ENCODE peak calls at places on chromosomes 4 and X, in five cellular contexts. C is A549, G is tibial nerve, I is endothelial cell of umbilical vein, K is prostate gland. T is an unnamed sample.
A peak's percentile ranks its signal among the peaks of the same experiment; 100 is the strongest.

GRCh38 chr4:85147481-85148076 is 181.1 kb upstream of the WDFY3 start:
- DNase-seq in I (peak; percentile 66), G (peak; percentile 47), C (peak; percentile 66), K (peak; percentile 31), T (peak; percentile 2)

GRCh38 chr4:7194251-7195137 is 2.2 kb downstream of the SORCS2 start:
- DNase-seq in K (no peak), I (no peak), C (peak; percentile 55), G (peak; percentile 36), T (no peak)

GRCh38 chrX:53714580-53715335 is 28.2 kb upstream of the HUWE1 start:
- DNase-seq in G (no peak), I (peak; percentile 8), C (no peak), K (peak; percentile 62), T (no peak)

GRCh38 chr4:56626963-56627362 is 54.1 kb downstream of the HOPX start:
- DNase-seq in K (no peak), I (peak; percentile 4), C (no peak), G (no peak), T (no peak)

GRCh38 chrX:41734530-41734929 is 10.5 kb downstream of the GPR82 start:
- DNase-seq in G (no peak), C (peak; percentile 30), K (no peak), I (peak; percentile 3), T (no peak)

GRCh38 chr4:7557447-7557846 is 122.7 kb upstream of the PSAPL1 start:
- DNase-seq in K (no peak), I (no peak), G (no peak), C (peak; percentile 25), T (peak; percentile 82)

GRCh38 chr4:112348488-112349158 is 51.5 kb downstream of the ALPK1 start:
- DNase-seq in K (peak; percentile 69), C (peak; percentile 63), I (peak; percentile 12), G (no peak), T (peak; percentile 8)

GRCh38 chr4:173199553-173199952 is 30.9 kb downstream of the GALNT7 start:
- DNase-seq in I (no peak), C (no peak), K (no peak), G (no peak), T (no peak)

GRCh38 chrX:16559206-16559619 is 90.7 kb upstream of the S100G start:
- DNase-seq in I (no peak), G (no peak), K (no peak), C (no peak), T (no peak)

GRCh38 chrX:118976599-118977340 is 2.4 kb downstream of the LONRF3 start:
- DNase-seq in K (peak; percentile 6), I (no peak), C (peak; percentile 61), G (no peak), T (peak; percentile 76)

GRCh38 chr4:138681000-138681604 is 334.5 kb upstream of the NOCT start:
- DNase-seq in K (peak; percentile 73), C (peak; percentile 58), G (peak; percentile 72), I (peak; percentile 58), T (peak; percentile 10)

GRCh38 chr4:53654300-53654758 is 63.0 kb upstream of the LNX1 start:
- DNase-seq in K (peak; percentile 89), I (no peak), G (no peak), C (no peak), T (no peak)

GRCh38 chrX:79263550-79263949 is 103.6 kb downstream of the ITM2A start:
- DNase-seq in C (no peak), K (no peak), G (no peak), I (no peak), T (no peak)

GRCh38 chr4:174316546-174316945 is 32.8 kb downstream of the CEP44 start:
- DNase-seq in C (no peak), G (no peak), I (no peak), K (no peak), T (no peak)

GRCh38 chrX:115606861-115607260 is 45.9 kb downstream of the PLS3 start:
- DNase-seq in I (no peak), C (no peak), G (no peak), K (no peak), T (no peak)

GRCh38 chrX:104166735-104167436 is 633 bp downstream of the FAM199X start:
- DNase-seq in C (no peak), G (no peak), K (peak; percentile 5), I (no peak), T (no peak)

GRCh38 chrX:88425739-88426138 is 321.3 kb upstream of the CPXCR1 start:
- DNase-seq in I (peak; percentile 0), C (peak; percentile 0), G (no peak), K (no peak), T (no peak)

GRCh38 chr4:80989921-80990544 is 40.5 kb upstream of the BMP3 start:
- DNase-seq in K (peak; percentile 36), I (peak; percentile 57), G (no peak), C (peak; percentile 59), T (peak; percentile 4)

GRCh38 chr4:40672528-40673522 is 43.2 kb upstream of the RBM47 start:
- DNase-seq in G (no peak), I (peak; percentile 78), K (no peak), C (peak; percentile 97), T (peak; percentile 49)

GRCh38 chr4:25928956-25929336 is 14.9 kb downstream of the SMIM20 start:
- DNase-seq in C (no peak), K (no peak), I (peak; percentile 38), G (no peak), T (no peak)

DNA sequence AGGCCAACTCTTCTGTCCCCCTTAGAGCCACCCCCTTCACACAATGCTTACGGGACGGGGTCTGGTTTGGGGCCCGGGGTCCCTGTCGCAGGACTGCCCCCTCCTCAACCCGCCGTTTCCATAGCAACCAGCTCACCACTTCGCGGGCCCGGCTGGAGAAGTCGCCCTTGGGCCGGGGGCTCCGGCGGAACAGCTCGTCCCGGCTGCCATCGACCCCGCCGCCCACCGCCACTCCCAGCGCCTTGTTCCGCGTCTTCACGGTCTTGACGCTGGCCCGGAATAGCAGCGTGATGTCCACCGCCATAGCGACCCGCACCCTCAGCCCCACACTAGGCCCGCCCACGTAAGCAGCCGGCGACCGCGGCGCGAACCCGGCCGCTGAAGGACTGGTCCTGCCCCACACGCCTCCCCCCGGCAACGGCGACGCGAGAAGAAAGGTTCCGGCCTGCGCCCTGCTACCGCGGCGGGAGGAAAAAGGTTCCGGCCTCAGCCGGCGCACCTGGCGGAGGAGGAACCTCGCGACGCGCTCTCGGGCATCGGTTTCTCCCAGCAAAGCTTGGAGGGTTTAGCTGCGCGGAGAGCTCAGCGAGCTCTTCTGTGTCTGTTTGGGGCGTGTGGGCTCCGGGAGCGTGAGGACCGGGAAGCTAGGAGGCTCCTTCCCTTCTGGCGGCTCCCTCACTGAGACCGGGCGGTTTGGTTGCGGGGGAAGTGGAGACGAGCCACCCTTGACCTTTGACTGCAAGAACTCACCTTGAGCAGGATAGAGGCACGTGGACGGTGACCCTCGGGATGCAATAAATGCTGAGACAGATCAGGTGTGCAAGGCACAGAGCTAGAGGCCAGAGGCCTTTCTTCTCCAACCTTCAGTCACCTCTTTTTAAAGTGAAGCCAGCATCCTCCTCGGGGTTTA is at the start of gene STX18:
- DNase-seq in C (peak; percentile 88), K (peak; percentile 63), G (peak; percentile 41), I (peak; percentile 85), T (peak; percentile 47)
- TF ChIP-seq POLR2A in C (peak; percentile 65), K (peak; percentile 52), G (peak; percentile 30), I (peak; percentile 60), T (peak; percentile 81)

DNA sequence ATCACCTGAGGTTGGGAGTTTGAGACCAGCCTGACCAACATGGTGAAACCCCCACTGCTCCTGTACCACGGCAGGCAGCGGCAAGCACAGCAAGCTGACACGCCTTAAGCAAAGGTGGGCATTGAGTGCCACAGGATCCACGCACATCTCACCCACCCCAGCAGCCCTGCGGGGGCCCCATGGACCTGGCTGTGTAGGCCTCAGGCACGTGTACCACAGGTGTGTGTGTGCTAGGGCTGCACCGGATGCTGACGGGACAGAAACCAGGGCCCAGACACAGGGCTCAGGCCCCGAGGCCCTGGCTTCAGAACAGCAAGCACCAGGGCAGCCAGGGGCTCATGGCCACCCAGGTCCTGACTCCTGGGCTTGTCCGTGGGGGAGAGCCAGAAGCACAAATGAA is 46.8 kb downstream of the GAK start:
- DNase-seq in G (no peak), I (no peak), K (no peak), C (no peak), T (no peak)
- TF ChIP-seq POLR2A in G (no peak), I (no peak), K (no peak), C (no peak), T (no peak)

GRCh38 chrX:149539283-149540132 is 1.3 kb upstream of the EOLA1 start:
- DNase-seq in K (peak; percentile 85), I (peak; percentile 93), C (peak; percentile 93), G (peak; percentile 78), T (peak; percentile 59)
- TF ChIP-seq POLR2A in K (no peak), I (no peak), C (no peak), G (no peak), T (peak; percentile 28)

GRCh38 chrX:45715787-45716186 is 515.1 kb upstream of the DIPK2B start:
- DNase-seq in G (no peak), K (no peak), C (no peak), I (peak; percentile 53), T (no peak)
- TF ChIP-seq POLR2A in G (no peak), K (no peak), C (no peak), I (no peak), T (peak; percentile 19)

GRCh38 chrX:120361906-120362305 is at the start of gene ATP1B4:
- DNase-seq in C (no peak), G (no peak), K (no peak), I (no peak), T (no peak)

GRCh38 chrX:120358687-120359086 is 3.2 kb upstream of the ATP1B4 start:
- DNase-seq in C (no peak), K (no peak), G (no peak), I (no peak), T (peak; percentile 34)

GRCh38 chrX:120357186-120357585 is 4.7 kb upstream of the ATP1B4 start:
- DNase-seq in K (no peak), C (no peak), G (no peak), I (no peak), T (no peak)

GRCh38 chrX:120350458-120351138 is 11.3 kb upstream of the ATP1B4 start:
- DNase-seq in I (no peak), C (no peak), K (no peak), G (no peak), T (no peak)

DNA sequence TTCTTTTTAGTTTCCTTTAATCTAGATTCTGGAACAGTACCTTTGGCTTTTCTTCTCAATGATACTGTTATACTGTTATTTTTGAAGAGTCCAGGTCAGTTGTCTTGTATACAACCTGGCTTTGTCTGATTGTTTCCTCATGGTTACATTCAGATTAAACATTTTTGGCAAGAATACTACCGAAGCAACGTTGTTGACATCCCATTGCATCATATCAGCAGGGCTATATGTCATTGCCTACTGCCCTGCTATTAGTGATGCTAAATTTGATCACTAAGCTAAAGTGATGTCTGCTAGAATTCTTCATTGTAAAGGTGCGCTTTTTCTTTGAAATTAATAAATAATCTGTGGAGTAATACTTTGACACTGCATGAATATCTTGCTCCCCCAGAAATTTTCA is 5.8 kb upstream of the ATP1B4 start:
- DNase-seq in G (no peak), I (no peak), C (no peak), K (no peak), T (no peak)
- TF ChIP-seq POLR2A in G (no peak), I (no peak), C (no peak), K (no peak), T (no peak)

GRCh38 chr4:83535945-83536648 is at the start of gene GPAT3:
- DNase-seq in C (peak; percentile 86), I (peak; percentile 44), G (peak; percentile 60), K (peak; percentile 75), T (peak; percentile 54)
- TF ChIP-seq POLR2A in C (no peak), I (no peak), G (no peak), K (peak; percentile 43), T (no peak)